ENCODE peak calls at places on chromosomes 6 and 20, in five cellular contexts. V is HCEC 1CT, J is choroid plexus epithelial cell, R is RWPE1, D is A549. S is an unnamed sample.

GRCh38 chr20:5710551-5710950 is 39.6 kb upstream of the SHLD1 start:
- DNase-seq in V (no peak), J (peak), R (no peak), D (no peak), S (no peak)

GRCh38 chr6:84638286-84638685 is 126.1 kb downstream of the TBX18 start:
- DNase-seq in V (no peak), J (no peak), R (no peak), D (no peak), S (no peak)

GRCh38 chr6:164106345-164106769 is 691.8 kb downstream of the QKI start:
- DNase-seq in V (no peak), J (peak), R (no peak), D (no peak), S (peak)

GRCh38 chr6:160040055-160040454 is 71.2 kb downstream of the IGF2R start:
- DNase-seq in V (no peak), J (no peak), R (no peak), D (no peak), S (no peak)

GRCh38 chr6:155259202-155259601 is 4.6 kb upstream of the CLDN20 start:
- DNase-seq in V (no peak), J (no peak), R (no peak), D (no peak), S (no peak)

GRCh38 chr20:50067461-50067860 is 45.5 kb downstream of the UBE2V1 start:
- DNase-seq in V (no peak), J (no peak), R (no peak), D (no peak), S (no peak)

GRCh38 chr6:56199956-56200355 is 47.4 kb downstream of the COL21A1 start:
- DNase-seq in V (peak), J (peak), R (no peak), D (no peak), S (peak)

GRCh38 chr6:129644567-129645015 is 65.4 kb downstream of the ARHGAP18 start:
- DNase-seq in V (peak), J (peak), R (no peak), D (no peak), S (peak)

GRCh38 chr6:33846226-33846625 is 42.4 kb upstream of the MLN start:
- DNase-seq in V (no peak), J (no peak), R (peak), D (no peak), S (peak)

GRCh38 chr6:20415304-20416062 is 13.8 kb downstream of the E2F3 start:
- DNase-seq in V (no peak), J (no peak), R (no peak), D (no peak), S (no peak)

GRCh38 chr20:54598351-54598750 is 123.0 kb downstream of the DOK5 start:
- DNase-seq in V (no peak), J (no peak), R (no peak), D (no peak), S (no peak)

GRCh38 chr6:3509326-3509725 is 52.5 kb upstream of the SLC22A23 start:
- DNase-seq in V (no peak), J (no peak), R (peak), D (no peak), S (peak)

GRCh38 chr20:46108976-46109375 is 9.1 kb upstream of the CD40 start:
- DNase-seq in V (no peak), J (no peak), R (no peak), D (no peak), S (no peak)

GRCh38 chr6:12657884-12658283 is 58.7 kb upstream of the PHACTR1 start:
- DNase-seq in V (no peak), J (no peak), R (no peak), D (no peak), S (no peak)

GRCh38 chr6:145694083-145694737 is 41.1 kb downstream of the EPM2A start:
- DNase-seq in V (no peak), J (no peak), R (no peak), D (no peak), S (no peak)

GRCh38 chr6:34152806-34153565 is 7.1 kb upstream of the GRM4 start:
- DNase-seq in V (no peak), J (no peak), R (no peak), D (no peak), S (no peak)

GRCh38 chr20:21653628-21654027 is 51.8 kb upstream of the PAX1 start:
- DNase-seq in V (no peak), J (no peak), R (no peak), D (no peak), S (no peak)